ENCODE peak calls at places on chromosome 10, in six cellular contexts. Y is heart left ventricle, N is upper lobe of right lung, F is HCT116, W is body of pancreas, B is heart right ventricle. A is an unnamed sample. For H3K4me1, the result is how much of the 10 kb centered on the place peaks cover.

GRCh38 chr10:90945496-90946070 is 24.7 kb upstream of the ANKRD1 start:
- ATAC-seq in B (no peak), W (no peak), F (no peak), Y (no peak), N (no peak), A (no peak)

GRCh38 chr10:80660736-80661135 is 123.0 kb downstream of the SH2D4B start:
- ATAC-seq in N (peak), B (no peak), Y (peak), W (no peak), F (no peak), A (no peak)

GRCh38 chr10:42827201-42827600 is 44.6 kb downstream of the BMS1 start:
- ATAC-seq in W (no peak), Y (no peak), F (peak), B (no peak), N (no peak), A (no peak)

GRCh38 chr10:110772454-110773025 is 99.2 kb upstream of the PDCD4 start:
- ATAC-seq in N (no peak), B (no peak), F (no peak), Y (no peak), W (no peak), A (no peak)

GRCh38 chr10:117899181-117899683 is 147.5 kb downstream of the RAB11FIP2 start:
- ATAC-seq in W (no peak), B (no peak), F (no peak), N (no peak), Y (no peak), A (no peak)

GRCh38 chr10:122142652-122143237 is 128.4 kb upstream of the BTBD16 start:
- ATAC-seq in Y (no peak), F (peak), N (peak), B (peak), W (peak), A (no peak)

GRCh38 chr10:75029874-75030273 is 81.6 kb upstream of the SAMD8 start:
- ATAC-seq in Y (peak), B (peak), W (no peak), F (no peak), N (peak), A (peak)

GRCh38 chr10:88538038-88538437 is 45.1 kb downstream of the RNLS start:
- ATAC-seq in F (no peak), W (peak), N (no peak), Y (peak), B (no peak), A (peak)

GRCh38 chr10:27153855-27154198 is 357 bp downstream of the YME1L1 start:
- ATAC-seq in B (peak), N (peak), W (peak), Y (peak), F (peak), A (peak)

GRCh38 chr10:6563075-6563474 is 17.0 kb downstream of the PRKCQ start:
- ATAC-seq in F (no peak), B (no peak), Y (no peak), N (peak), W (no peak), A (no peak)

GRCh38 chr10:71635251-71635866 is 84.2 kb downstream of the C10orf105 start:
- ATAC-seq in F (no peak), W (peak), B (no peak), N (no peak), Y (no peak), A (no peak)

GRCh38 chr10:113062977-113063967 is 113.2 kb downstream of the TCF7L2 start:
- ATAC-seq in F (peak), N (peak), W (no peak), Y (no peak), B (no peak), A (no peak)

GRCh38 chr10:121949052-121949451 is 21.2 kb upstream of the ATE1 start:
- ATAC-seq in W (no peak), F (no peak), N (no peak), Y (no peak), B (no peak), A (no peak)

GRCh38 chr10:71801357-71801756 is 28.0 kb upstream of the VSIR start:
- ATAC-seq in Y (no peak), B (no peak), F (no peak), N (no peak), W (no peak), A (no peak)

GRCh38 chr10:5046410-5046809 is 42.8 kb upstream of the AKR1C2 start:
- ATAC-seq in N (peak), F (no peak), B (no peak), Y (no peak), W (no peak), A (no peak)

GRCh38 chr10:5042922-5043321 is 39.3 kb upstream of the AKR1C2 start:
- ATAC-seq in W (no peak), N (no peak), Y (no peak), F (no peak), B (no peak), A (peak)

GRCh38 chr10:5043716-5044115 is 40.1 kb upstream of the AKR1C2 start:
- ATAC-seq in F (no peak), Y (no peak), N (peak), B (no peak), W (peak), A (peak)

GRCh38 chr10:5047912-5048628 is 44.4 kb upstream of the AKR1C2 start:
- ATAC-seq in W (no peak), N (no peak), F (no peak), B (no peak), Y (no peak), A (no peak)

GRCh38 chr10:5045095-5045494 is 41.4 kb upstream of the AKR1C2 start:
- ATAC-seq in N (peak), F (no peak), B (no peak), W (no peak), Y (no peak), A (no peak)
- H3K4me1 ChIP-seq in N (under half), F (under half), B (under half), W (under half), Y (under half), A (under half)

GRCh38 chr10:22218448-22218847 is 633 bp upstream of the EBLN1 start:
- ATAC-seq in Y (no peak), F (peak), W (no peak), B (no peak), N (no peak), A (no peak)
- TF ChIP-seq CTCF in Y (no peak), F (peak), W (no peak), B (no peak), N (no peak), A (no peak)

DNA sequence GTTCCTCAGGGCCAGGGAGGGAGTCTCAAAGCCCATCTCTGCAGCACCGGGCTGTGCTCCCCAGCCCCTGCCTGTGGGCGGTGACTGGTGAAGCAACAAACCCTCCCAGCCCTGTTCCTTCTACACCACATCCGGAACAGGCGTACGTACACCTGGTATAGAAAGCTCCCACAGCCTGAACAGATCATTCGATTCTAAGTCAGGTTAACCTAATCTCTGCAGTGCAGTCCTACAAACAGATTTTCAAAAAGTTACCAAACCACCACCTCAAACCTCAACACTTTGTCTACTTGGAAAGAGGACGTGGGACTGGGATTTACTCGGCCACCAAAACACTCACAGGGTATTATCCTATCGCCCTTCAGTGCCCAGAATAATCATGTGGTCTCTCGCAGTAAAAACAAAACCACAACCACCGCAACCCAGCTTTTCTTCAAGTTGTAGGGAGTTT is 238.4 kb downstream of the DIP2C start:
- ATAC-seq in W (no peak), Y (peak), N (peak), B (peak), F (no peak), A (no peak)
- H3K4me3 ChIP-seq in W (no peak), Y (no peak), N (no peak), B (no peak), F (no peak), A (no peak)

GRCh38 chr10:95450188-95450587 is 111.0 kb downstream of the SORBS1 start:
- ATAC-seq in N (no peak), Y (no peak), F (no peak), W (no peak), B (no peak), A (no peak)

GRCh38 chr10:95451568-95452524 is 109.3 kb downstream of the SORBS1 start:
- ATAC-seq in Y (no peak), B (no peak), N (no peak), W (no peak), F (no peak), A (no peak)

GRCh38 chr10:95454356-95454755 is 106.8 kb downstream of the SORBS1 start:
- ATAC-seq in W (no peak), N (no peak), F (no peak), B (no peak), Y (no peak), A (no peak)

GRCh38 chr10:95447733-95448132 is 113.4 kb downstream of the SORBS1 start:
- ATAC-seq in W (no peak), Y (peak), F (no peak), B (peak), N (no peak), A (no peak)

DNA sequence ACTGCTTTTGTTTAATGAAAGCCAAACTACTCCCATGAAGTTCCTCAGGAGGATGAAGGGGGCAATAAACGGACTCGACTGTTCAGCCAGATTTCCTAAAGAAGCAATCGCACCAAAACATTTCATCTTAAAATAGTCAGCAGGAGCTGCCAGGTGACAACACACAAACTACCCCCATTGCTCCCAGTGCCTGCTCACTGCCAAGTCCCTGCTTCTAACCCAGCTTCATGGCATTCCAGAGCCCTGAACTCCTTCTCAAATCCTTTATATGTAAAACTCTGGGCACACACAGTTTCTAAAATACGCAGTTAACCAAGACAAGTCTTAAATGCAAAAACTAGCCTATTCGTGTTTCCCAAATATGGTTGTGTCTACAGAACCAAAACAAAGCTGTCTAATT is 110.0 kb downstream of the SORBS1 start:
- ATAC-seq in B (no peak), N (no peak), F (no peak), Y (peak), W (no peak), A (peak)
- H3K4me1 ChIP-seq in B (under half), N (under half), F (under half), Y (under half), W (under half), A (half or more)

GRCh38 chr10:3734111-3734510 is 50.9 kb downstream of the KLF6 start:
- ATAC-seq in W (no peak), F (no peak), Y (no peak), B (no peak), N (no peak), A (no peak)

GRCh38 chr10:3737811-3738311 is 47.1 kb downstream of the KLF6 start:
- ATAC-seq in F (no peak), B (no peak), N (no peak), Y (no peak), W (no peak), A (no peak)

GRCh38 chr10:3740157-3740871 is 44.7 kb downstream of the KLF6 start:
- ATAC-seq in B (no peak), Y (no peak), W (peak), F (peak), N (peak), A (no peak)

GRCh38 chr10:3738855-3739350 is 46.1 kb downstream of the KLF6 start:
- ATAC-seq in B (no peak), W (no peak), Y (no peak), F (no peak), N (no peak), A (no peak)

GRCh38 chr10:3735175-3735574 is 49.8 kb downstream of the KLF6 start:
- ATAC-seq in B (peak), F (peak), Y (peak), W (no peak), N (peak), A (no peak)
- TF ChIP-seq CTCF in B (no peak), F (no peak), Y (no peak), W (peak), N (peak), A (peak)

DNA sequence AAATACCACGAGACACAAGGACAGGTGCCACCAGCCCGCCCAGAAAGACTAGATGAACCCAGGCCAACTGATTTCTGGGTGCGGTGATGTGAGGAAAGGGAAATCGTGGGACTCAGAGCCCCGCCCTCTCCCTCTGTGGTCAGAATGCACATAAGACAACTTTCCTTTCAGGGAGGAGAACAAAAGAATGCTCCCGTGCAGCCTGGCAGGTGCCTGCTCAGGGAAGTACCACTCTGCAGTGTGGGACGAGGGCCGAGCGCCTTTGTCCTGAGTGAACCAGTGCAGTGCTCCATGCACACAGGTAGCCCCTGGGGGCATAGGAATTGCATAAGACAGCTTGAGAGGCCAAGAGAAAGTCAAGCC is 119.5 kb downstream of the ABLIM1 start:
- ATAC-seq in B (no peak), Y (peak), N (peak), W (peak), F (no peak), A (no peak)
- H3K4me3 ChIP-seq in B (no peak), Y (no peak), N (no peak), W (no peak), F (no peak), A (no peak)

GRCh38 chr10:34768261-34768971 is 46.7 kb downstream of the PARD3 start:
- ATAC-seq in N (peak), B (peak), Y (peak), W (peak), F (peak), A (peak)
- H3K4me1 ChIP-seq in N (under half), B (under half), Y (under half), W (under half), F (under half), A (under half)

DNA sequence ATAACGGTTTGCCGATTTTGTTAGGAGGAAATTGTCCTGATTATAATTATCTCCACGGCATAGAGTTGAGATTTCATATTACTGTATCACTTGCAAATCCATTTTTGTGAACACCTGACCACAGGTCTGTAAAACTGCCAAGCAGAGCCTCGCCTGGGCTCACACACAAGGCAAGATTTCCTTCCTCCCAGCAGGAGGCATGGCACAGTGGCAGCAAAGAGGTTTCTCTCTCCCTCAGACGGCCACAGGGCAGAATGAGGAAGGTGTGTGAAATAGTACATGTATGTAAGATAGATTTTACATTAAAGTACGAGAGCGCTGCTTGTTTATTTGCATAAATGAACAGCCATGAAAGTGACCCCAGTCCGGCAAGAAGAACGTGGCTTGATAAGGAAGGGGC is 130.1 kb downstream of the CELF2 start:
- ATAC-seq in W (no peak), B (peak), Y (no peak), F (no peak), N (peak), A (peak)
- TF ChIP-seq CTCF in W (no peak), B (no peak), Y (no peak), F (no peak), N (no peak), A (no peak)

A was measured in gastroesophageal sphincter.